ENCODE peak calls at places on chromosome 5, in eight cellular contexts. D, E, I, J, O, K, G and N are unnamed samples.

GRCh38 chr5:161165998-161166660 is 314.1 kb upstream of the ATP10B start:
- DNase-seq in K (no peak), E (no peak), I (no peak), D (no peak), G (no peak), J (no peak), O (no peak), N (no peak)

GRCh38 chr5:4129523-4129922 is 533.9 kb downstream of the IRX1 start:
- DNase-seq in O (no peak), E (no peak), J (no peak), D (no peak), G (no peak), I (no peak), K (no peak), N (no peak)

GRCh38 chr5:172005708-172006377 is 595 bp downstream of the FBXW11 start:
- DNase-seq in G (peak), D (peak), E (peak), I (no peak), K (peak), O (no peak), J (peak), N (no peak)

GRCh38 chr5:68898961-68899471 is 194.8 kb upstream of the SLC30A5 start:
- DNase-seq in G (peak), E (no peak), J (peak), I (peak), O (peak), D (no peak), K (no peak), N (no peak)

GRCh38 chr5:158056426-158056825 is 197.5 kb upstream of the CLINT1 start:
- DNase-seq in K (no peak), G (no peak), I (peak), O (no peak), E (no peak), D (no peak), J (peak), N (no peak)

GRCh38 chr5:143063175-143063970 is 293.2 kb downstream of the ARHGAP26 start:
- DNase-seq in J (no peak), E (peak), K (no peak), D (no peak), I (peak), O (no peak), G (no peak), N (no peak)

GRCh38 chr5:96487859-96488258 is 54.8 kb upstream of the PCSK1 start:
- DNase-seq in O (no peak), D (no peak), I (no peak), G (no peak), K (no peak), J (peak), E (no peak), N (no peak)

GRCh38 chr5:129384736-129385135 is 75.4 kb upstream of the ADAMTS19 start:
- DNase-seq in E (no peak), D (peak), O (no peak), G (no peak), J (no peak), I (no peak), K (no peak), N (no peak)

GRCh38 chr5:159449925-159450324 is 119.6 kb upstream of the IL12B start:
- DNase-seq in O (peak), K (no peak), D (no peak), I (peak), E (no peak), J (peak), G (peak), N (no peak)

GRCh38 chr5:137563646-137564474 is 64.7 kb upstream of the SPOCK1 start:
- DNase-seq in J (peak), I (peak), G (no peak), O (no peak), K (no peak), E (peak), D (no peak), N (no peak)

GRCh38 chr5:144698454-144698853 is 527.8 kb downstream of the KCTD16 start:
- DNase-seq in O (no peak), K (no peak), J (peak), D (no peak), G (no peak), I (peak), E (no peak), N (no peak)

GRCh38 chr5:177601577-177602457 is 1.9 kb downstream of the B4GALT7 start:
- DNase-seq in K (no peak), O (no peak), D (no peak), J (no peak), G (peak), E (no peak), I (no peak), N (no peak)

GRCh38 chr5:177602458-177602830 is 2.5 kb downstream of the B4GALT7 start:
- DNase-seq in J (no peak), O (no peak), G (peak), E (no peak), D (no peak), K (no peak), I (no peak), N (no peak)

GRCh38 chr5:177598477-177598876 is 1.5 kb upstream of the B4GALT7 start:
- DNase-seq in D (no peak), J (peak), O (no peak), E (no peak), G (no peak), I (no peak), K (no peak), N (no peak)

GRCh38 chr5:177601126-177601525 is 1.2 kb downstream of the B4GALT7 start:
- DNase-seq in D (no peak), J (no peak), K (no peak), E (no peak), I (no peak), G (peak), O (no peak), N (no peak)

DNA sequence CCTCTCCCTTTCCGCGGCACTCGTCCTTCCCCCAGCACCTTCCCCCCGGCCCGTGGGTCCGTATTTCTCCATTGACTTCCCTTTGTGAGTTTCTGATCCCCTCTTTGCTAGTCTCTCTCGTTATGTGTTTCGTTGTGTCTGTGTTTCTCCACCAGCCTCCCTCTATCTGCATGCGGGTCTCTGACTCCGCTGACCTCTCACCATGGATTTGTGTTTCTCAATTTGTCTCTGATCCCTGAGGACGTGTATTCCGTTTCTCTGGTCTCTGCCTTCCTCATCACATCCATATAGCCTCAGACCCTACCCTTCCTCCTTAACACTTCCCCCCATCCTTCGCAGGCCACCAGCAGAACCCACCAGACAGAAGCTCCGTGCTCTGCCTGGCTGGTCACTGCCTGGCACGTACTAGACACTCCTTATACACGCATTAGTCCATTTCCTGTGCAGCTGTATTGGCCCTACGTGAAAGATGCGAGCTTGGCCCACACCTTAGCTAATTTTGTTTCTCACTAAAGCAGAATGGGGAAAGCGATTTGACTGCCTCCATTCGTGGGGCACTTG is 606 bp downstream of the B4GALT7 start:
- DNase-seq in G (peak), I (peak), J (peak), E (no peak), O (no peak), D (no peak), K (no peak), N (no peak)
- H3K27ac ChIP-seq in G (peak), I (peak), J (peak), E (peak), O (peak), D (peak), K (peak), N (peak)

GRCh38 chr5:114335391-114335790 is 26.5 kb upstream of the KCNN2 start:
- DNase-seq in O (no peak), D (no peak), I (peak), G (no peak), E (no peak), J (no peak), K (no peak), N (no peak)

GRCh38 chr5:114330916-114331531 is 30.8 kb upstream of the KCNN2 start:
- DNase-seq in E (no peak), K (no peak), O (no peak), D (no peak), J (no peak), G (no peak), I (no peak), N (no peak)

GRCh38 chr5:114327987-114328386 is 33.9 kb upstream of the KCNN2 start:
- DNase-seq in I (no peak), J (no peak), E (no peak), G (no peak), D (no peak), O (no peak), K (no peak), N (no peak)

GRCh38 chr5:114332493-114332892 is 29.4 kb upstream of the KCNN2 start:
- DNase-seq in K (no peak), O (no peak), E (no peak), J (no peak), D (no peak), I (no peak), G (no peak), N (no peak)

DNA sequence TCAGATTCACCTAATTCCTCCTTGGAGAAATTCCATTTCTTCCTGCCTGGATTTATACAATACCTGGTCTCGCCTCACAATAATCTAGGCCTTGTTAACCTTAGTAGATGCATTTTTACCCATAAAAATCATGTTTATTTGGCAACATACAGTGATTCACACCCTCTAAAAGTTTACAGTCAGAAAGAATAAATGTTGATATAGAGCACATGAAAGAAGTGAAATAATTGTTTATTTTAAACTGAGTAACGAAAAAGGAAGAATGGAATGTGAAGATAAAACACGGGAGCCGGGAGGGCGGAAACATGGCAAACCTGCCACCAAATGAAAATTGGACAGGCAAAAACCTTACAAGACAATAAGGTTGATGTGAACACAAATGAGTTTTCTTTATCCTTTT is 28.9 kb upstream of the KCNN2 start:
- DNase-seq in E (no peak), G (peak), O (no peak), K (no peak), D (no peak), I (peak), J (no peak), N (no peak)
- H3K27ac ChIP-seq in E (no peak), G (peak), O (no peak), K (no peak), D (no peak), I (no peak), J (no peak), N (no peak)

DNA sequence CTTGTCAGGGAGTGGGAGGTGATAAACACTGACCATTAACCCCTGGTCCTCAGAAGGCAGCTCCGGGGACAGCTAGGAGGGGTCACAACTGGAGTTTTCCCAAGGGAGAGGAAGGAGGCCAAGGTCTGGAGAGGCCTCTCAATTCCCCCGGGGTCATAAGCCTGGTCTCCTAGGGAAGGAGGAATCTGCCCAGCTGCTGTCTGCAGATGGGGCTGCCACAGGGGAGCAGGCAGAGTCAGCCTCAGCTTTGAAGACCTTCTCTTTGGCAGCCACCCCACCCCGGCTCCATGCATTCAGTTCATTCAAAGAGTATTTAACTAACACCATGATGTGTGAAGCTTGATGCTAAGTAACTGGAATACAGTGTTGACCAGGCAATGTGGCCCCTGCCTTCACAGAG is 74.6 kb upstream of the HSPA9 start:
- DNase-seq in G (no peak), I (no peak), E (no peak), J (no peak), K (no peak), O (no peak), D (no peak), N (no peak)
- H3K27ac ChIP-seq in G (no peak), I (no peak), E (no peak), J (no peak), K (peak), O (no peak), D (no peak), N (peak)

DNA sequence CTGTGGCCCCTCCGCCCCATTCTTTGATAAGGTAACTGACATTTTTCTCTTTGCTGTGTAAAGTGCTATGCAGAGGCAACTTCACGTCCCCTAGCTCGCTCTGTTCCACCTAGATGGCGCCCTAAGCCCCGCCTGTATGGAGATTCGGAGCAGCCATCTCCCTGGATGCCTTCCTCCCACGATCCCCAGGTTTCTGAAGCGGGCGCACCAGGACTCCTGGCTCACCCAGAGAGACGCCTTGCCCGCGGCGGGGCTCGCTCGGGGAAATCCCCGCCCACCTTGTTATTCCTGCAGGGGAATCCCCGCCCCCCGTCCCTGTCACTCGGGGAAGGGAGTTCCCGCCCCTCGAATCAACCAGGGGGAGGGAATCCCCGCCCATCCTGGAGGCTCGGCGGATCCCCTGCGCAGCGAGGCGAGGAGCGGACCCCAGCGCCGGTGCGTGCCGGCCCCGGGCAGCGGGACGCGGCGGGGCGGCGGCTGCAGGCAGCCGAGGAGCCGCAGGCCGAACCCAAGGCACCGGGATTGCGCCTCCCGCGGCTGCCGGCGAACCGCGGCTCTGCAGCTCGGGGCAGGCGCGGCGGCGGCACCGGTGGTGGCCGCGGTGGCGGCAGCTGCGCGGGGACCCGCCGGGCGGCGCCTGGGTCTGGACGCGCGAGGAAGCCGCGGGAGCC is at the start of gene PDZD2:
- DNase-seq in E (peak), J (peak), O (no peak), G (peak), I (peak), K (peak), D (peak), N (peak)
- H3K27ac ChIP-seq in E (peak), J (no peak), O (no peak), G (no peak), I (no peak), K (peak), D (no peak), N (peak)

DNA sequence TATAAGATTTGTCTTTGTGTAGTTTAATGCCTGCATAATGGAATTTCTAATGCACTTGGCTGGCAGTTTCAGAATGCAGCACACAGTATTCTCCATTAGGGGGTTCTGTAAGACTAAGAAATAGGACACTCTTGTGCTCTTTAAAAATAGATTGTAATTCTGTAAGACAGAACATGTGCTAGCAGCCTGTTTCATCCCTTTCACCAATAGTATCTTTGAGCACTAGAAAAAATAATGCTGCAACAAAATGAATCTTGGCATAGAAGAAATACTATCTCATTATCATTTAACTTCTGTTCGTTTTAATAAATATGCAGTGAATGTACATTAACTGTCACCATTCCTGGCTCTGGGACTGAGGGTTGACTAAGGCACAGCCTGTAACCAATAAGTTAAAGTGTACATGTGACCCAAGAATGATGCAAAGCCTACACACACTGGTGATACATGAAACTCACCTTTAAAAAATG is 23.8 kb upstream of the ZNF622 start:
- DNase-seq in I (peak), O (peak), D (peak), G (no peak), K (no peak), J (peak), E (no peak), N (peak)
- H3K27ac ChIP-seq in I (no peak), O (no peak), D (no peak), G (no peak), K (no peak), J (no peak), E (no peak), N (no peak)

DNA sequence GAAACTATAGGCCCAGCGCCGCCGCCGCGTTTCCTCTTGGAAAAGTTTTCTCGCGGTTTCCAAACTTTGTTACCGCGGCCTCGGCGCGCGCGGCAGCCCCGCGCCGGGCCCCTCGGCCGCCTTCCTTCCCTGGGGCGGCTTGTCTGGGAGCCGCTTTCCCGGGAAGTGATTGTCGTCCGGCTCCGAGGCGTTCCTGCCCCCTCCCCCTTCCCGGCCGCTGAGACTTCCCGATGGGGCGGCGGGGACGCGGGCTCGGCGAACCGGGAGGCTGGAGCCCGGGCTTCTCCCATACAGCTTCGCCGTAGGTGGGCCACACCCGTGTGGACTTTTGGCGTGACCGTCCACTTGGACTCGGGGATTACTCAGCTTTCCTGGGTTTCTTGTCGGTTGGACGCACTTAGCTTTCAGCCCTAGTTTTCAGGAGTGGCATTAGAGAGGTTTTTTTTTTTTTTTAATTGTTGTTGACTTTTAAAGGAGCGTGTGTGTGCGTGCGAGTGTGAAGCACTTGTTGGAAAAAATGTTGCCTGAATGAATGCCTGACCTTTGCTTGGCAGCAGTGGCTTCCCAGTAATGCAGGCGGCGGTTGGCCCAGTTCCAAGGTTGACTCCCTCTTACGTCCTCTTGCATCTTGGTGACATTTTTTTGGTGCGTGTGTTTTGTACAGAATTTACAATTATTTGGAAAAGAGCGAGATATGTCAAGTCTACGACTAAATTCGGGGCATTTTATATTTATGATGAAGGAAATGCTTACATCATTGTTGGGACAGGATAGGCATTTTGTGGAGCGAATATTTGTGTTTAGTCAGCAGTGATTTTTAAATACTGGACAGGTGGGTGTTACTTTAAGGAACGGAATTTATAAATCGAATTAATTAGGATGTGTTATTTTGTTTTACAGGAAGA is 821 bp downstream of the CTNNA1 start:
- DNase-seq in G (peak), E (peak), I (peak), K (peak), J (peak), O (peak), D (peak), N (peak)
- H3K27ac ChIP-seq in G (peak), E (peak), I (peak), K (peak), J (peak), O (peak), D (peak), N (peak)

GRCh38 chr5:102799017-102799416 is 43.9 kb downstream of the PAM start:
- DNase-seq in G (no peak), K (no peak), J (peak), E (no peak), I (no peak), O (no peak), D (no peak), N (no peak)

GRCh38 chr5:102798103-102798502 is 43.0 kb downstream of the PAM start:
- DNase-seq in G (no peak), D (no peak), J (no peak), O (no peak), K (no peak), E (no peak), I (no peak), N (no peak)

GRCh38 chr5:102800427-102800826 is 45.3 kb downstream of the PAM start:
- DNase-seq in D (no peak), O (no peak), K (no peak), E (no peak), I (no peak), J (no peak), G (no peak), N (no peak)

GRCh38 chr5:102801375-102801774 is 46.3 kb downstream of the PAM start:
- DNase-seq in G (no peak), E (no peak), J (no peak), K (no peak), I (no peak), O (no peak), D (no peak), N (no peak)

GRCh38 chr5:102802704-102803458 is 47.8 kb downstream of the PAM start:
- DNase-seq in K (no peak), G (no peak), I (no peak), O (no peak), D (no peak), J (no peak), E (no peak), N (no peak)
- H3K27ac ChIP-seq in K (no peak), G (no peak), I (no peak), O (no peak), D (no peak), J (no peak), E (no peak), N (no peak)